ENCODE peak calls at places on chromosomes 3 and 15, in seven cellular contexts. Y is activated effector memory CD4-positive, alpha-beta T cell treated with anti-CD3 and anti-CD28 coated beads, Interleukin-2, amount 50 U/mL, for 16 hours; I is stimulated activated CD4-positive, alpha-beta T cell treated with anti-CD3 and anti-CD28 coated beads, TNF-alpha, amount 100 ng/mL, for 1 hour; E is H7; H is stimulated activated CD8-positive, alpha-beta memory T cell treated with anti-CD3 and anti-CD28 coated beads, Interleukin-15, amount 100 ng/mL, for 24 hours; C is D341Med; D is cardiac fibroblast. L is an unnamed sample.

GRCh38 chr3:172289583-172289982 is 158.7 kb downstream of the GHSR start:
- DNase-seq in Y (no peak), I (no peak), E (peak), H (no peak), C (peak), D (no peak), L (no peak)

GRCh38 chr3:11565072-11565471 is 78.6 kb downstream of the VGLL4 start:
- DNase-seq in Y (no peak), I (no peak), E (no peak), H (no peak), C (no peak), D (no peak), L (no peak)

GRCh38 chr3:179840985-179841384 is 188.1 kb downstream of the USP13 start:
- DNase-seq in Y (no peak), I (no peak), E (no peak), H (no peak), C (no peak), D (peak), L (no peak)

GRCh38 chr15:38541046-38541445 is 23.6 kb downstream of the RASGRP1 start:
- DNase-seq in Y (no peak), I (no peak), E (no peak), H (no peak), C (no peak), D (no peak), L (no peak)

GRCh38 chr3:66755924-66756323 is 242.2 kb upstream of the KBTBD8 start:
- DNase-seq in Y (no peak), I (no peak), E (no peak), H (no peak), C (no peak), D (no peak), L (no peak)

GRCh38 chr15:87672309-87672897 is 584.1 kb downstream of the NTRK3 start:
- DNase-seq in Y (no peak), I (no peak), E (peak), H (no peak), C (no peak), D (peak), L (no peak)

GRCh38 chr3:138412821-138413531 is 21.4 kb upstream of the ESYT3 start:
- DNase-seq in Y (peak), I (no peak), E (no peak), H (no peak), C (no peak), D (peak), L (no peak)

GRCh38 chr3:99579965-99580364 is 58.4 kb upstream of the COL8A1 start:
- DNase-seq in Y (no peak), I (no peak), E (no peak), H (no peak), C (no peak), D (no peak), L (no peak)

GRCh38 chr15:32649336-32649735 is 7.8 kb downstream of the SCG5 start:
- DNase-seq in Y (no peak), I (no peak), E (peak), H (no peak), C (no peak), D (peak), L (no peak)

GRCh38 chr3:139756529-139757103 is 78.8 kb upstream of the NMNAT3 start:
- DNase-seq in Y (no peak), I (no peak), E (no peak), H (no peak), C (no peak), D (no peak), L (no peak)

GRCh38 chr3:58711871-58712270 is 45.3 kb upstream of the FAM3D start:
- DNase-seq in Y (no peak), I (no peak), E (no peak), H (no peak), C (no peak), D (no peak), L (no peak)

GRCh38 chr3:65231544-65231943 is 543.7 kb upstream of the ADAMTS9 start:
- DNase-seq in Y (no peak), I (no peak), E (no peak), H (no peak), C (no peak), D (no peak), L (no peak)

GRCh38 chr3:142723665-142723967 is 218 bp upstream of the TRPC1 start:
- DNase-seq in Y (no peak), I (peak), E (no peak), H (no peak), C (no peak), D (no peak), L (no peak)

GRCh38 chr3:172153335-172153861 is 114.0 kb downstream of the FNDC3B start:
- DNase-seq in Y (peak), I (no peak), E (no peak), H (no peak), C (peak), D (peak), L (peak)

GRCh38 chr3:39126532-39127071 is 19.1 kb downstream of the TTC21A start:
- DNase-seq in Y (peak), I (no peak), E (peak), H (no peak), C (peak), D (peak), L (no peak)

GRCh38 chr3:188339410-188340295 is 185.7 kb downstream of the LPP start:
- DNase-seq in Y (peak), I (no peak), E (no peak), H (no peak), C (no peak), D (no peak), L (no peak)

GRCh38 chr15:44368367-44368766 is 59.1 kb upstream of the CTDSPL2 start:
- DNase-seq in Y (no peak), I (no peak), E (no peak), H (no peak), C (no peak), D (no peak), L (no peak)

GRCh38 chr15:68080783-68081182 is 26.7 kb downstream of the PIAS1 start:
- DNase-seq in Y (no peak), I (no peak), E (no peak), H (no peak), C (no peak), D (no peak), L (no peak)

GRCh38 chr15:57327985-57328471 is 48.3 kb upstream of the CGNL1 start:
- DNase-seq in Y (no peak), I (no peak), E (no peak), H (no peak), C (no peak), D (peak), L (no peak)

GRCh38 chr15:31153531-31153930 is 52.0 kb upstream of the TRPM1 start:
- DNase-seq in Y (no peak), I (no peak), E (no peak), H (no peak), C (no peak), D (no peak), L (no peak)

GRCh38 chr3:108736821-108737220 is 20.4 kb downstream of the RETNLB start:
- DNase-seq in Y (no peak), I (no peak), E (no peak), H (no peak), C (no peak), D (no peak), L (no peak)

GRCh38 chr15:59180946-59181345 is 25.7 kb upstream of the LDHAL6B start:
- DNase-seq in Y (no peak), I (no peak), E (no peak), H (no peak), C (no peak), D (peak), L (no peak)

GRCh38 chr3:123027292-123028232 is at the start of gene SEMA5B:
- DNase-seq in Y (peak), I (no peak), E (peak), H (no peak), C (peak), D (peak), L (no peak)

GRCh38 chr3:61936344-61936937 is 375.1 kb downstream of the PTPRG start:
- DNase-seq in Y (no peak), I (no peak), E (peak), H (no peak), C (peak), D (peak), L (no peak)

GRCh38 chr15:79296583-79296982 is 14.1 kb downstream of the ANKRD34C start:
- DNase-seq in Y (no peak), I (no peak), E (no peak), H (no peak), C (no peak), D (no peak), L (no peak)

GRCh38 chr15:60358935-60359672 is 38.7 kb downstream of the ANXA2 start:
- DNase-seq in Y (no peak), I (no peak), E (no peak), H (no peak), C (peak), D (peak), L (no peak)

GRCh38 chr15:99683000-99683670 is 50.1 kb downstream of the LYSMD4 start:
- DNase-seq in Y (no peak), I (no peak), E (no peak), H (no peak), C (no peak), D (peak), L (no peak)

GRCh38 chr3:99970198-99970597 is 144.1 kb downstream of the FILIP1L start:
- DNase-seq in Y (no peak), I (no peak), E (no peak), H (no peak), C (no peak), D (no peak), L (no peak)

GRCh38 chr15:66254364-66255292 is 1.1 kb upstream of the MEGF11 start:
- DNase-seq in Y (no peak), I (no peak), E (peak), H (no peak), C (no peak), D (no peak), L (no peak)

GRCh38 chr15:70833897-70834765 is 19.8 kb downstream of the LARP6 start:
- DNase-seq in Y (no peak), I (no peak), E (peak), H (no peak), C (no peak), D (peak), L (no peak)

GRCh38 chr15:40595219-40595618 is 1.2 kb downstream of the KNL1 start:
- DNase-seq in Y (no peak), I (no peak), E (no peak), H (no peak), C (no peak), D (no peak), L (no peak)

GRCh38 chr3:129393271-129393670 is 35.2 kb downstream of the EFCAB12 start:
- DNase-seq in Y (no peak), I (no peak), E (no peak), H (no peak), C (no peak), D (no peak), L (no peak)

GRCh38 chr3:138729279-138729678 is 105.4 kb downstream of the PIK3CB start:
- DNase-seq in Y (no peak), I (no peak), E (no peak), H (no peak), C (no peak), D (no peak), L (no peak)

GRCh38 chr15:60000113-60000823 is 3.8 kb upstream of the FOXB1 start:
- DNase-seq in Y (no peak), I (no peak), E (peak), H (no peak), C (no peak), D (no peak), L (no peak)

GRCh38 chr15:25504307-25504706 is 65.5 kb upstream of the UBE3A start:
- DNase-seq in Y (no peak), I (no peak), E (no peak), H (no peak), C (no peak), D (peak), L (no peak)